ENCODE peak calls at places on chromosomes 5 and 9, in four cellular contexts. W is fibroblast of pulmonary artery, P is DND-41, M is fibroblast of mammary gland. O is an unnamed sample.
A peak's percentile ranks its signal among the peaks of the same experiment; 100 is the strongest.

GRCh38 chr9:93216072-93216364 is 32.1 kb downstream of the WNK2 start:
- DNase-seq in W (no peak), P (no peak), M (no peak), O (no peak)

GRCh38 chr5:154478224-154478565 is at the start of gene HAND1:
- DNase-seq in W (no peak), P (no peak), M (peak; percentile 21), O (no peak)

GRCh38 chr5:39547548-39548154 is 122.9 kb upstream of the DAB2 start:
- DNase-seq in W (peak; percentile 87), P (peak; percentile 7), M (peak; percentile 78), O (no peak)

GRCh38 chr5:67318746-67319145 is 122.1 kb upstream of the CD180 start:
- DNase-seq in W (no peak), P (no peak), M (no peak), O (no peak)

GRCh38 chr5:112685386-112685785 is 52.3 kb upstream of the APC start:
- DNase-seq in W (no peak), P (no peak), M (no peak), O (no peak)

GRCh38 chr5:33763435-33763834 is 128.4 kb downstream of the ADAMTS12 start:
- DNase-seq in W (no peak), P (no peak), M (no peak), O (no peak)

GRCh38 chr9:115595951-115596742 is 478.2 kb upstream of the TNC start:
- DNase-seq in W (peak; percentile 87), P (no peak), M (peak; percentile 97), O (no peak)

GRCh38 chr9:132885691-132886357 is 7.1 kb downstream of the SPACA9 start:
- DNase-seq in W (no peak), P (no peak), M (no peak), O (no peak)

GRCh38 chr9:16485155-16485554 is 385.3 kb downstream of the BNC2 start:
- DNase-seq in W (no peak), P (no peak), M (no peak), O (no peak)

GRCh38 chr5:108531367-108532211 is 149.7 kb upstream of the FBXL17 start:
- DNase-seq in W (peak; percentile 73), P (no peak), M (no peak), O (no peak)

GRCh38 chr9:113715086-113715485 is 161.0 kb upstream of the ZNF618 start:
- DNase-seq in W (no peak), P (no peak), M (peak; percentile 55), O (no peak)

GRCh38 chr5:103475629-103476240 is 86.9 kb downstream of the NUDT12 start:
- DNase-seq in W (peak; percentile 78), P (no peak), M (peak; percentile 65), O (no peak)

GRCh38 chr5:14685757-14686156 is 21.2 kb downstream of the OTULIN start:
- DNase-seq in W (peak; percentile 74), P (peak; percentile 29), M (peak; percentile 71), O (peak; percentile 70)

GRCh38 chr9:128002959-128003358 is 22.2 kb upstream of the EEIG1 start:
- DNase-seq in W (no peak), P (no peak), M (no peak), O (no peak)

GRCh38 chr5:35229076-35230042 is 928 bp downstream of the PRLR start:
- DNase-seq in W (no peak), P (no peak), M (peak; percentile 8), O (peak; percentile 70)

GRCh38 chr9:134375011-134375390 is 48.7 kb downstream of the RXRA start:
- DNase-seq in W (peak; percentile 28), P (no peak), M (peak; percentile 34), O (no peak)

GRCh38 chr5:1657161-1657741 is 133.5 kb upstream of the LPCAT1 start:
- DNase-seq in W (no peak), P (no peak), M (no peak), O (no peak)

GRCh38 chr9:111759762-111760639 is 34.7 kb downstream of the SHOC1 start:
- DNase-seq in W (peak; percentile 96), P (peak; percentile 55), M (peak; percentile 88), O (peak; percentile 54)

GRCh38 chr5:42611437-42611836 is 145.2 kb upstream of the CCDC152 start:
- DNase-seq in W (no peak), P (no peak), M (no peak), O (no peak)

GRCh38 chr9:106921341-106921899 is 58.5 kb downstream of the ZNF462 start:
- DNase-seq in W (peak; percentile 83), P (peak; percentile 31), M (peak; percentile 77), O (no peak)

GRCh38 chr9:84990416-84990815 is 320.9 kb downstream of the NTRK2 start:
- DNase-seq in W (no peak), P (no peak), M (no peak), O (no peak)

GRCh38 chr5:168291281-168291960 is at the start of gene WWC1:
- DNase-seq in W (no peak), P (no peak), M (no peak), O (peak; percentile 89)

GRCh38 chr9:99416007-99416406 is 193.9 kb downstream of the SEC61B start:
- DNase-seq in W (peak; percentile 32), P (no peak), M (peak; percentile 73), O (peak; percentile 10)

GRCh38 chr5:1137567-1138444 is 25.9 kb upstream of the SLC12A7 start:
- DNase-seq in W (no peak), P (peak; percentile 27), M (no peak), O (no peak)

GRCh38 chr9:87085521-87085920 is 138.2 kb upstream of the GAS1 start:
- DNase-seq in W (no peak), P (no peak), M (no peak), O (no peak)

GRCh38 chr5:126780165-126780827 is 3.4 kb downstream of the LMNB1 start:
- DNase-seq in W (peak; percentile 84), P (peak; percentile 64), M (peak; percentile 83), O (peak; percentile 40)

GRCh38 chr5:126778675-126779403 is 1.9 kb downstream of the LMNB1 start:
- DNase-seq in W (no peak), P (no peak), M (peak; percentile 9), O (no peak)

GRCh38 chr5:126777257-126777973 is 479 bp downstream of the LMNB1 start:
- DNase-seq in W (peak; percentile 64), P (peak; percentile 61), M (peak; percentile 53), O (peak; percentile 88)

GRCh38 chr5:126777974-126778674 is 1.2 kb downstream of the LMNB1 start:
- DNase-seq in W (peak; percentile 97), P (peak; percentile 98), M (peak; percentile 94), O (peak; percentile 98)

DNA sequence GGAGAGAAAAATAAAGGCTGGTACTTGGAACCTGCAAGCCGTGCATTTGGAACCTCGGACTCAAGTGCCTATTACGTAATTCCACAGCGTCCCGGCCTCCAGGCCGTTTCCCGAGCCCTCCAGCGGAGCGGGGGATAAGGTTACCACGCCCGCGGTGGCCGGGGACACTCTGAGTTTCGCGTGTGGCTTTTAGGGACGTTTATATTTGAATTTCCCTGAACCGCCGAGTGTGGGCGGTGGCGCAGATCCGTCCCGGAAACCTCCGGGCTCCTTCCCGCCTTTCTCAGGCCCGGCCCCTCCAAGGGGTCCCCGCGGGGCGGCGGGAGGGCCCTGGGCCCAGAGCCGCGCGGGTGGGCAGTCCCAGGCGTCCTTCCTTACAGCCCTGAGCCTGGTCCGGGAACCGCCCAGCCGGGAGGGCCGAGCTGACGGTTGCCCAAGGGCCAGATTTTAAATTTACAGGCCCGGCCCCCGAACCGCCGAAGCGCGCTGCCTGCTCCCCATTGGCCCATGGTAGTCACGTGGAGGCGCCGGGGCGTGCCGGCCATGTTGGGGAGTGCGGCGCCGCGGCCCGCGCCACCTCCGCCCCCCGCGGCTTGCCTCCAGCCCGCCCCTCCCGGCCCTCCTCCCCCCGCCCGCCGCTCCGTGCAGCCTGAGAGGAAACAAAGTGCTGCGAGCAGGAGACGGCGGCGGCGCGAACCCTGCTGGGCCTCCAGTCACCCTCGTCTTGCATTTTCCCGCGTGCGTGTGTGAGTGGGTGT is at the start of gene LMNB1:
- DNase-seq in W (peak; percentile 95), P (peak; percentile 96), M (peak; percentile 94), O (peak; percentile 98)
- TF ChIP-seq CTCF in W (no peak), P (peak; percentile 10), M (no peak), O (no peak)

DNA sequence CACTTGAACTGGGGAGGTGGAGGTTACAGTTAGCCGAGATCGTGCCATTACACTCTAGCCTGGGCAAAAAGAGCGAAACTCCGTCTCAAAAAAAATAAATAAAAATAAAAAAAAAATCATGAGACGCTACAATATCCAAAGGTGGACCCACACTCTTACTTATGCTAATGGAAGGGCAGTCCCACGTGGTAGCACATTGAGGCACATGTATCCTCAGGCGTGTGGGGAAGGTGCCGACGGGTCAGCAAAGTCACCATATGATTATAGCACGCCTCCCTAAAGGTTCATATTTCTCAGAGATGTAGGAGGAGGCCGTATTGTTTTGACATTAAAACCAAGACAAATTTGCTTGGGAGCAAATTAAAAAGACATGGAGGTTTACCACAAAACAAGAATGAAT is 201.6 kb downstream of the LRRC70 start:
- DNase-seq in W (no peak), P (no peak), M (no peak), O (no peak)
- H3K4me3 ChIP-seq in W (no peak overlapping the region), P (no peak overlapping the region), M (no peak overlapping the region), O (no peak overlapping the region)

GRCh38 chr9:37511006-37511714 is 25.4 kb downstream of the POLR1E start:
- DNase-seq in W (no peak), P (no peak), M (no peak), O (no peak)
- TF ChIP-seq CTCF in W (peak; percentile 13), P (peak; percentile 24), M (peak; percentile 20), O (peak; percentile 55)

DNA sequence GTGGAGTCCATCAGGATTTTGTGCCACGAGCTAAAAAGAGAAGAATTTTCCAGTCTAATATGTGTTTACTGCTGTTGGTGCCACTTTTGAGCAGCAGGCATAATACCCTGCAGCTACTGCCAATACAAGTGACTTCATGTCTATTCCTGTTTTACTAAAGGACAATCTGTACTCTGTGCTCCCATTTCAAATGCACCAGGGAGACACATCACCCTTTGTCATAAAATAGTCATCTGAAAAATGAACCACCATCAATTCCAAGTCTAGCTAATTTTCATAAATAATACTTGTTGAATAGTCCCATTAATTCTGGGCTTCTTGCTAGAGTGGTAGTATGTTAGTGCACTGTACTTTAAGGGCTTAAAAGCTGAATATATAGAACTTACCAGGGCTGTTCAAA is 8.9 kb upstream of the PKD2L2 start:
- DNase-seq in W (no peak), P (no peak), M (peak; percentile 40), O (no peak)
- H3K4me3 ChIP-seq in W (no peak overlapping the region), P (no peak overlapping the region), M (no peak overlapping the region), O (no peak overlapping the region)

DNA sequence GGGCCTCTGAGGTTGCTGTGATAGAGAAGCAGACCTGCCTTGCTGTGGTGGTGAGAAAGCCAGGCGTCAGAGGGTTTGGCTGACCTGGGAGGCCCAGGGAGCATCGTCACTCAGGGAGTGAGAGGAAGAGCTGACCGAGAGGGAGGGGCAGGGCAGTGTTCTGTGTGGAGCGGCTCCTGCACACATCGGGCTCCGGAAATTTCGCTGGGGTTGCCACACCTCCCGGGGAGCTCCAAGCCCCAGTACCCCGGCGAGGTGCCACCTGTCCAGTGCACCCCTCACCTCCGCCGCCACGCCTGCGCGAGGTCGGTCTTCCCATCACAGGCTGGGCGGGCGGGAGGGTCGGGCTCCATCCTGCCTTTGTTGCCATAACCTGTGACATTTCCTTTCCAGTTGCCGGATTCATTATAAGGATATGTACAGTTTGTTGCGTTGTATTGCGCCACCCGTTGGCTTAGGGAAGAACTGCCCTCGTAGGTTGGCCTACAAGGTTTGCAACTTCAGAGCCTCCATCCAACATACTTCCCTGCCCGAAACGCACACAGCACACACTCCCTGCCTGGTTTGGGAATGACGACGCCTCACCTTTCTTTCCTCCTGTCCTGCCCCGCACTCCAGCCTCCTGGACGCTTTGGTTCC is 223.2 kb downstream of the CACNA1B start:
- DNase-seq in W (no peak), P (no peak), M (no peak), O (no peak)
- TF ChIP-seq CTCF in W (no peak), P (peak; percentile 36), M (no peak), O (peak; percentile 27)